ENCODE peak calls at places on chromosome 1, in four cellular contexts. J is K562, K is IMR-90, M is GM12878. S is an unnamed sample.
A peak's percentile ranks its signal among the peaks of the same experiment; 100 is the strongest.

GRCh38 chr1:70140343-70140742 is 65.0 kb downstream of the LRRC40 start:
- DNase-seq in K (peak; percentile 78), M (no peak), J (no peak), S (no peak)

GRCh38 chr1:22723151-22723550 is 12.5 kb downstream of the EPHB2 start:
- DNase-seq in J (no peak), M (no peak), K (no peak), S (no peak)

GRCh38 chr1:223030871-223031270 is 112.2 kb downstream of the TLR5 start:
- DNase-seq in M (no peak), K (no peak), J (no peak), S (no peak)

GRCh38 chr1:227038401-227038800 is 98.3 kb downstream of the COQ8A start:
- DNase-seq in K (no peak), J (no peak), M (no peak), S (no peak)

GRCh38 chr1:19483261-19483660 is 2.1 kb downstream of the CAPZB start:
- DNase-seq in M (no peak), K (no peak), J (no peak), S (no peak)

GRCh38 chr1:39317910-39318633 is 113.6 kb downstream of the MACF1 start:
- DNase-seq in J (no peak), M (no peak), K (no peak), S (no peak)

GRCh38 chr1:32892368-32893197 is 6.3 kb downstream of the HPCA start:
- DNase-seq in K (no peak), M (no peak), J (peak; percentile 88), S (peak; percentile 51)

GRCh38 chr1:64396817-64397216 is 73.1 kb upstream of the CACHD1 start:
- DNase-seq in J (no peak), M (no peak), K (no peak), S (peak; percentile 39)

GRCh38 chr1:67784545-67785186 is 48.6 kb downstream of the GNG12 start:
- DNase-seq in M (no peak), J (no peak), K (peak; percentile 27), S (no peak)

GRCh38 chr1:37667023-37667769 is 25.1 kb upstream of the CDCA8 start:
- DNase-seq in K (no peak), J (no peak), M (no peak), S (no peak)

GRCh38 chr1:105544475-105544874 is 1512.0 kb upstream of the PRMT6 start:
- DNase-seq in J (no peak), K (peak; percentile 15), M (no peak), S (no peak)

GRCh38 chr1:157404063-157404501 is 148.2 kb downstream of the FCRL5 start:
- DNase-seq in M (no peak), J (no peak), K (no peak), S (no peak)

GRCh38 chr1:19272064-19272463 is 16.5 kb downstream of the AKR7A3 start:
- DNase-seq in M (no peak), J (no peak), K (no peak), S (no peak)

GRCh38 chr1:213568929-213569815 is 418.6 kb upstream of the PROX1 start:
- DNase-seq in K (no peak), M (no peak), J (no peak), S (no peak)

GRCh38 chr1:155892801-155893200 is 18.3 kb downstream of the RIT1 start:
- DNase-seq in M (no peak), K (peak; percentile 89), J (no peak), S (peak; percentile 35)

GRCh38 chr1:19074361-19074901 is 118.0 kb upstream of the IFFO2 start:
- DNase-seq in M (no peak), J (no peak), K (no peak), S (no peak)

GRCh38 chr1:223846668-223847007 is 891 bp upstream of the TP53BP2 start:
- DNase-seq in K (no peak), J (peak; percentile 45), M (no peak), S (peak; percentile 42)

GRCh38 chr1:19620786-19621185 is 23.3 kb upstream of the NBL1 start:
- DNase-seq in K (peak; percentile 65), J (no peak), M (no peak), S (no peak)

GRCh38 chr1:154599658-154600057 is 8.3 kb downstream of the ADAR start:
- DNase-seq in K (peak; percentile 60), J (no peak), M (no peak), S (no peak)

GRCh38 chr1:63124666-63125191 is 197.6 kb upstream of the FOXD3 start:
- DNase-seq in K (peak; percentile 70), J (no peak), M (peak; percentile 34), S (no peak)

GRCh38 chr1:56216173-56216572 is 363.2 kb downstream of the PLPP3 start:
- DNase-seq in K (peak; percentile 47), M (no peak), J (no peak), S (no peak)

GRCh38 chr1:163168053-163168452 is 34.7 kb downstream of the RGS5 start:
- DNase-seq in M (no peak), K (peak; percentile 96), J (no peak), S (peak; percentile 26)

GRCh38 chr1:160607051-160608032 is 28.0 kb upstream of the CD84 start:
- DNase-seq in M (peak; percentile 90), J (peak; percentile 74), K (peak; percentile 77), S (peak; percentile 58)

GRCh38 chr1:156993426-156994147 is 52.0 kb downstream of the ARHGEF11 start:
- DNase-seq in M (no peak), K (peak; percentile 23), J (peak; percentile 40), S (no peak)

GRCh38 chr1:46166521-46167462 is 8.1 kb upstream of the TSPAN1 start:
- DNase-seq in K (no peak), J (no peak), M (no peak), S (no peak)

GRCh38 chr1:201450721-201451291 is 18.2 kb downstream of the PHLDA3 start:
- DNase-seq in J (no peak), M (no peak), K (peak; percentile 89), S (no peak)

GRCh38 chr1:59076612-59077011 is 220.3 kb upstream of the FGGY start:
- DNase-seq in M (no peak), J (peak; percentile 59), K (peak; percentile 34), S (no peak)

GRCh38 chr1:46735708-46736324 is 16.9 kb upstream of the EFCAB14 start:
- DNase-seq in M (no peak), J (peak; percentile 68), K (peak; percentile 60), S (peak; percentile 46)

GRCh38 chr1:87203890-87204289 is 124.8 kb upstream of the LMO4 start:
- DNase-seq in M (no peak), J (no peak), K (peak; percentile 74), S (no peak)

GRCh38 chr1:236103646-236104218 is 38.6 kb upstream of the GPR137B start:
- DNase-seq in J (peak; percentile 83), K (peak; percentile 57), M (no peak), S (peak; percentile 85)

GRCh38 chr1:247358920-247359319 is 27.3 kb upstream of the ZNF496 start:
- DNase-seq in K (peak; percentile 31), M (no peak), J (no peak), S (no peak)

GRCh38 chr1:19450811-19451564 is 34.4 kb downstream of the CAPZB start:
- DNase-seq in K (peak; percentile 99), J (no peak), M (no peak), S (peak; percentile 57)

GRCh38 chr1:59026472-59026948 is 242.7 kb upstream of the JUN start:
- DNase-seq in J (no peak), K (peak; percentile 74), M (no peak), S (no peak)

GRCh38 chr1:199221371-199222150 is 582.7 kb downstream of the PTPRC start:
- DNase-seq in K (no peak), M (no peak), J (no peak), S (no peak)

GRCh38 chr1:229385853-229386456 is 43.1 kb upstream of the CCSAP start:
- DNase-seq in K (no peak), M (no peak), J (no peak), S (no peak)

GRCh38 chr1:229392936-229393335 is 41.0 kb downstream of the ACTA1 start:
- DNase-seq in M (no peak), K (no peak), J (no peak), S (no peak)

GRCh38 chr1:229390130-229390529 is 43.8 kb downstream of the ACTA1 start:
- DNase-seq in J (no peak), K (no peak), M (no peak), S (no peak)

GRCh38 chr1:229384822-229385221 is 42.0 kb upstream of the CCSAP start:
- DNase-seq in K (no peak), M (no peak), J (no peak), S (no peak)

GRCh38 chr1:229388876-229389580 is 44.9 kb downstream of the ACTA1 start:
- DNase-seq in K (peak; percentile 81), J (no peak), M (no peak), S (no peak)
- TF ChIP-seq ELK1 in K (no peak), J (no peak), M (no peak), S (no peak)

GRCh38 chr1:208078752-208079151 is 165.4 kb downstream of the PLXNA2 start:
- DNase-seq in M (no peak), K (no peak), J (no peak), S (no peak)
- TF ChIP-seq ELK1 in M (no peak), K (no peak), J (no peak), S (no peak)

DNA sequence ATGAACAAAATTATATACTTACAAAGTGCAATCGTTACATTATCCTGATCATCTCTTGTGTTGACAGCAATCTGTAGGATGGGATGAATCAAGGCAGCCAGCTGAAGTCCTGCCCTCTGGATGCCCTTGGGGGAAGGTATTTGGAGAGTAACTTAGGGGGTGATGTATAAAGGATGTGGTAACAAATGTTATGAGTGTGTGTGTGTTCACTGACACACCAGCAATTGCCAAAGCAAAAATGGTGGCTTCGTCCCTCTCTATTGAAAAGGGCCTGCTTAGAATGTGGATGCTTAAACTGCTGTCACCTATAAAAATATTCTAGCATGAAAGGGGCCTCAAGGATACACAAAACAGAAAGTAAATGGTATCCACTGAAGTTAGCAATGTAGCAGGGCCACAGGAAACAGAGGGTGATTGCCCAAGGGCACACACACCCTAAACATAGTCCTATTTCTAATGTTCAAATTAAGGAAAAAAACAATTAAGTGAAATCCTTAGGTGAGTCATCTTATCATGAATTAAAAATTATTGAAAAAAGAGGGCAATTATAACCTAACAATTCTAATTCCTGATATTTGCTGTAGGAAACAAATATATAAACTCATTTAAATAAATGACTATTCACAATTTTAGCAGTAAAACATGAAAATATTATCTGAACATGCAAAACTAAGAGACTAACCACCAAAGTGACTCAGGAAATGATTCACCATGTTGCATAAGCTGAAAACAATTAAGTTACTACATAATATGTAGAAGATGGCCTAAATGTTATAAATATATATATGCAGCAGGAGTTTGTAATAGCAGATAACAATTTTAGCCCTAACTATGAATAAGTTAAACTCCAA is 15.2 kb upstream of the AIM2 start:
- DNase-seq in J (no peak), K (peak; percentile 86), M (no peak), S (no peak)
- TF ChIP-seq ELK1 in J (no peak), K (no peak), M (no peak), S (no peak)

DNA sequence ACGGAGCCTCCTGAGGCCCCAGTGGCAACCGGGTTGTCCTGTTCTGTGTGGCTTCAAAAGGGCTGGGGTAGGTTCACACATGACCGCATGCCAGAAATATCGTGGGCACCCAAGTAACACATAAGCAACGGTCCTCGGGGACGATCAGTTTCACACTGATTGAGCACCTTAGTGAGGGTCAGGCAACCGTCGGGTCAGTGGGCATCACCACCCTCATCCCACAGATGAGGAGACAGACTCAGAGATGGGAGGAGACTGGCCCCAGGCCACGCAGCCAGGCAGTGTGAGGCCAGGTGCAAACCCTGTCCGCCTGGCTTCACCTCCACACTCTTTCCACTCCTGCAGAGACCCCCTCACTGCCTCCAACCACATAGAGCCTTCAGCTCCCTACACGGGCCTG is 309.8 kb downstream of the MATN1 start:
- DNase-seq in K (no peak), M (no peak), J (peak; percentile 7), S (no peak)
- TF ChIP-seq ELK1 in K (no peak), M (no peak), J (no peak), S (no peak)